ENCODE peak calls at places on chromosomes 13 and 19, in nine cellular contexts. X, K, Y, S, Z, U, N, I and L are unnamed samples.

GRCh38 chr19:18832331-18833140 is 777 bp downstream of the UPF1 start:
- DNase-seq in X (no peak), K (no peak), Y (no peak), S (no peak), Z (peak), U (no peak), N (peak), I (no peak), L (no peak)

GRCh38 chr13:112683581-112683980 is 6.3 kb upstream of the ATP11A start:
- DNase-seq in X (no peak), K (no peak), Y (no peak), S (no peak), Z (no peak), U (no peak), N (no peak), I (no peak), L (no peak)

GRCh38 chr19:44817725-44818469 is 9.0 kb downstream of the BCAM start:
- DNase-seq in X (no peak), K (no peak), Y (no peak), S (no peak), Z (no peak), U (no peak), N (no peak), I (no peak), L (no peak)

GRCh38 chr13:101681834-101682233 is 229.4 kb downstream of the ITGBL1 start:
- DNase-seq in X (no peak), K (no peak), Y (no peak), S (no peak), Z (no peak), U (no peak), N (no peak), I (no peak), L (no peak)

GRCh38 chr19:51712461-51713081 is 11.2 kb downstream of the HAS1 start:
- DNase-seq in X (no peak), K (no peak), Y (no peak), S (no peak), Z (peak), U (no peak), N (peak), I (no peak), L (no peak)

GRCh38 chr13:101751488-101751887 is 299.0 kb downstream of the ITGBL1 start:
- DNase-seq in X (no peak), K (no peak), Y (no peak), S (no peak), Z (peak), U (no peak), N (no peak), I (no peak), L (no peak)

GRCh38 chr13:44734204-44734707 is 158.1 kb upstream of the TSC22D1 start:
- DNase-seq in X (no peak), K (peak), Y (no peak), S (no peak), Z (peak), U (no peak), N (no peak), I (peak), L (peak)

GRCh38 chr19:49272204-49272603 is 52.8 kb downstream of the SLC6A16 start:
- DNase-seq in X (no peak), K (no peak), Y (no peak), S (no peak), Z (no peak), U (no peak), N (no peak), I (no peak), L (no peak)

GRCh38 chr13:102698649-102698980 is 3.8 kb upstream of the METTL21C start:
- DNase-seq in X (no peak), K (no peak), Y (no peak), S (no peak), Z (no peak), U (no peak), N (no peak), I (no peak), L (no peak)

GRCh38 chr19:28555317-28555716 is 657.6 kb downstream of the UQCRFS1 start:
- DNase-seq in X (no peak), K (no peak), Y (no peak), S (no peak), Z (no peak), U (no peak), N (no peak), I (no peak), L (no peak)

GRCh38 chr13:30737511-30738342 is 2.4 kb downstream of the ALOX5AP start:
- DNase-seq in X (no peak), K (no peak), Y (no peak), S (no peak), Z (no peak), U (no peak), N (peak), I (no peak), L (peak)

GRCh38 chr13:45021250-45021649 is 31.9 kb downstream of the GPALPP1 start:
- DNase-seq in X (no peak), K (no peak), Y (no peak), S (no peak), Z (no peak), U (no peak), N (no peak), I (no peak), L (no peak)

GRCh38 chr13:73248711-73249580 is 190.1 kb downstream of the KLF5 start:
- DNase-seq in X (no peak), K (no peak), Y (no peak), S (no peak), Z (peak), U (no peak), N (no peak), I (no peak), L (no peak)

GRCh38 chr19:2084993-2085720 is 11.0 kb downstream of the MOB3A start:
- DNase-seq in X (peak), K (peak), Y (peak), S (no peak), Z (no peak), U (peak), N (peak), I (peak), L (peak)

GRCh38 chr13:26861951-26862350 is 101.4 kb upstream of the GPR12 start:
- DNase-seq in X (no peak), K (no peak), Y (no peak), S (no peak), Z (no peak), U (no peak), N (no peak), I (no peak), L (no peak)

GRCh38 chr19:46347985-46348384 is 1.1 kb downstream of the PPP5C start:
- DNase-seq in X (no peak), K (no peak), Y (no peak), S (no peak), Z (no peak), U (no peak), N (no peak), I (no peak), L (peak)

GRCh38 chr13:74423434-74423833 is 289.2 kb upstream of the KLF12 start:
- DNase-seq in X (no peak), K (no peak), Y (no peak), S (no peak), Z (no peak), U (no peak), N (no peak), I (no peak), L (no peak)

GRCh38 chr13:52969373-52969772 is 59.2 kb upstream of the OLFM4 start:
- DNase-seq in X (no peak), K (no peak), Y (no peak), S (no peak), Z (no peak), U (no peak), N (no peak), I (no peak), L (no peak)
- H3K4me3 ChIP-seq in X (no peak), K (no peak), Y (no peak), S (no peak), Z (no peak), U (no peak), N (no peak), I (no peak), L (no peak)

GRCh38 chr19:41323430-41324125 is 13.6 kb downstream of the CCDC97 start:
- DNase-seq in X (peak), K (no peak), Y (no peak), S (peak), Z (peak), U (peak), N (no peak), I (peak), L (peak)
- H3K27ac ChIP-seq in X (peak), K (peak), Y (peak), S (peak), Z (peak), U (peak), N (peak), I (peak), L (peak)

DNA sequence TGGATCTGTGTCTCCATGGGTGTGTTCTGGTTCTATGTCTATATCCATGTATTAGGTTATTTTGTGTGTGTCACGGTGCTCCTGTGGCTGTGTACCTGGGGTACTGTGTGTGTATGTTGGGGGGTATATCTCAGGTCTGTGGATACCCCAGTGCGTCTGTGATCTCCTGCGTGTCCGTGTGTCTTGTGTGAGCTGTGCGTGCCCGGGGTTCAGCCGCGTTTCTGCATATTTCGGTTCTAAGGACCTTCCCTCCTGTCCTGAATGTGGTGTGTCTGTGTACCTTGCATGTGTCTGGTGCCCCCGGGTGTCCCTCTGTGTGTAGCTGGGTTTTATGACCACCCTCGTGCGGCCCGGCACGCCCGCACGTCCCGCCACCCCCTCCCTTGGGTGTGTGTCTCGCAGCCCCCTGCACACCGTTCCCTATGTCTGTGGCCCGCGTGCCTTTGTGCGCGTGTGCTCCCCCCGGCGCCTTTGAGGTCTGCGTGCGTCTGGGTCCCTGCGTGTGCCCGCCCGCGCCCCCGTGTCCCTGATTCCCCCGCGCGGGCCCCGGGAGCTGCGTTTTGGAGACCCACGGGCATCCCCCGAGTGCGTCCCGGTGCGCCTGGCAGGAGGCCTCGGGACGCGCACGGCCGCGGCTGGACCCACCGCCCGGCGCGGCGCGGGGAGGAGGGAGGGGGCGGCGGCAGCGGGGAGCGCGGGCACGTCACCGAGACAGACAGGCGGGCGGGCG is 12.3 kb upstream of the NANOS3 start:
- DNase-seq in X (no peak), K (no peak), Y (no peak), S (no peak), Z (no peak), U (peak), N (no peak), I (peak), L (no peak)
- H3K4me3 ChIP-seq in X (peak), K (peak), Y (peak), S (peak), Z (no peak), U (no peak), N (no peak), I (peak), L (peak)

GRCh38 chr13:75762967-75763366 is 126.8 kb downstream of the LMO7 start:
- DNase-seq in X (no peak), K (no peak), Y (no peak), S (no peak), Z (no peak), U (no peak), N (no peak), I (no peak), L (no peak)
- H3K27ac ChIP-seq in X (peak), K (peak), Y (no peak), S (peak), Z (peak), U (peak), N (no peak), I (peak), L (peak)

DNA sequence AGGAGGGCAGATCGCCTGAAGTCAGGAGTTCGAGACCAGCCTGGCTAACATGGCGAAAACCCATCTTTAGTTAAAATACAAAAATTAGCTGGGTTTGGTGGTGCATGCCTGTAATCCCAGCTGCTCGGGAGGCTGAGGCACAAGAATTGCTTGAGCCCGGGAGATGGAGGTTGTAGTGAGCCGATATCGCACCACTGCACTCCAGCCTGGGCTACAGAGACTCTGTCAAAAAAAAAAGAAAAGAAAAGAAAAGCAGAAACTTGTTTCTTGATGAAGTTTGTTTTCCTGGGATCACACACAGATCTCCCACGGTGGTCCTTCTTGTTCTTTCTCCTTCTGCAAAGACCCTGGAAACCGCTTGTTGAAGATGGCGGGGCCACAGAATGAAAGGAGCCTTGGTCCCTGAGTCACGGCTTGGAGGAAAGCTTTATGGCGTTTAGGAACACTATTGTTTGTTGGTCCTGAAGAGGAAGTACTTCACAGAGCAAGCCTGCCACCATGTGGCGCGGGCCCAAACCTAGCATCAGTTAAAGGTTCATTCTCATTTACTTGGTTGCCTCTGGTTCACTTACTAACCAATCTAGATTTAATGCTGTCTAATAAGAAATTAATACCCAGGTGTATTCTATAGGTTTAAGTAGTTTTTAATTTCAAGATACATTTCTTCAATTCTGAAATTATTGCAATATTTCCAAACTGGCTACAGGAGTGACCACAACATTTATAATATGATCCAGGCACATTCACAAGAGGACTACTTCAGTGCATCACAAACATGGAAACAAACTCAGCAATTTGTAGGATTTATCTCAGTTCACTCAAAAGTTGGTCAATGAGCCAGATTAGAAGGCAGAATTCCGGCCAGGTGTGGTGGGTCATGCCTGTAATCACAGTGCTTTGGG is 21.3 kb upstream of the ARL11 start:
- DNase-seq in X (peak), K (peak), Y (peak), S (peak), Z (peak), U (peak), N (peak), I (peak), L (peak)
- H3K4me3 ChIP-seq in X (peak), K (peak), Y (peak), S (peak), Z (no peak), U (peak), N (peak), I (peak), L (peak)

GRCh38 chr19:40724315-40724714 is 7.4 kb downstream of the ITPKC start:
- DNase-seq in X (no peak), K (no peak), Y (no peak), S (no peak), Z (no peak), U (no peak), N (no peak), I (no peak), L (no peak)

GRCh38 chr19:40719414-40719894 is 2.5 kb downstream of the ITPKC start:
- DNase-seq in X (no peak), K (peak), Y (no peak), S (no peak), Z (no peak), U (no peak), N (peak), I (no peak), L (no peak)

GRCh38 chr19:40721140-40721486 is 4.2 kb downstream of the ITPKC start:
- DNase-seq in X (no peak), K (no peak), Y (no peak), S (no peak), Z (no peak), U (no peak), N (no peak), I (no peak), L (no peak)

GRCh38 chr19:40723661-40724254 is 6.8 kb downstream of the ITPKC start:
- DNase-seq in X (no peak), K (no peak), Y (no peak), S (no peak), Z (no peak), U (no peak), N (no peak), I (no peak), L (no peak)

GRCh38 chr19:40721936-40722661 is 5.2 kb downstream of the ITPKC start:
- DNase-seq in X (no peak), K (no peak), Y (no peak), S (no peak), Z (no peak), U (no peak), N (no peak), I (no peak), L (no peak)
- H3K27ac ChIP-seq in X (peak), K (peak), Y (no peak), S (peak), Z (no peak), U (no peak), N (no peak), I (no peak), L (no peak)